ENCODE peak calls at places on chromosomes 16 and 17, in four cellular contexts. F is HFFc6, U is heart right ventricle, A is astrocyte of the spinal cord. I is an unnamed sample.

GRCh38 chr16:75264999-75265910 is 13.8 kb upstream of the BCAR1 start:
- DNase-seq in A (no peak), U (peak), F (no peak), I (no peak)

GRCh38 chr17:46044286-46044928 is 45.4 kb downstream of the STH start:
- DNase-seq in F (peak), A (peak), U (peak), I (peak)

GRCh38 chr17:77566566-77566965 is 391.9 kb upstream of the TNRC6C start:
- DNase-seq in F (no peak), U (no peak), A (no peak), I (no peak)

GRCh38 chr17:21452377-21453143 is 76.4 kb downstream of the KCNJ12 start:
- DNase-seq in A (peak), U (peak), F (peak), I (no peak)

GRCh38 chr16:53836142-53836541 is 132.2 kb downstream of the FTO start:
- DNase-seq in U (no peak), F (no peak), A (no peak), I (no peak)

GRCh38 chr16:55703003-55704001 is 47.5 kb downstream of the SLC6A2 start:
- DNase-seq in U (peak), A (peak), F (peak), I (no peak)

GRCh38 chr17:7015587-7016020 is 3.2 kb downstream of the RNASEK start:
- DNase-seq in A (no peak), U (no peak), F (no peak), I (no peak)

GRCh38 chr16:77785365-77785764 is 3.0 kb upstream of the VAT1L start:
- DNase-seq in U (no peak), F (no peak), A (no peak), I (no peak)

GRCh38 chr16:54633943-54634362 is 296.7 kb upstream of the IRX5 start:
- DNase-seq in F (no peak), U (peak), A (peak), I (no peak)

GRCh38 chr17:37081287-37081686 is 132.5 kb downstream of the AATF start:
- DNase-seq in F (no peak), U (no peak), A (no peak), I (no peak)

DNA sequence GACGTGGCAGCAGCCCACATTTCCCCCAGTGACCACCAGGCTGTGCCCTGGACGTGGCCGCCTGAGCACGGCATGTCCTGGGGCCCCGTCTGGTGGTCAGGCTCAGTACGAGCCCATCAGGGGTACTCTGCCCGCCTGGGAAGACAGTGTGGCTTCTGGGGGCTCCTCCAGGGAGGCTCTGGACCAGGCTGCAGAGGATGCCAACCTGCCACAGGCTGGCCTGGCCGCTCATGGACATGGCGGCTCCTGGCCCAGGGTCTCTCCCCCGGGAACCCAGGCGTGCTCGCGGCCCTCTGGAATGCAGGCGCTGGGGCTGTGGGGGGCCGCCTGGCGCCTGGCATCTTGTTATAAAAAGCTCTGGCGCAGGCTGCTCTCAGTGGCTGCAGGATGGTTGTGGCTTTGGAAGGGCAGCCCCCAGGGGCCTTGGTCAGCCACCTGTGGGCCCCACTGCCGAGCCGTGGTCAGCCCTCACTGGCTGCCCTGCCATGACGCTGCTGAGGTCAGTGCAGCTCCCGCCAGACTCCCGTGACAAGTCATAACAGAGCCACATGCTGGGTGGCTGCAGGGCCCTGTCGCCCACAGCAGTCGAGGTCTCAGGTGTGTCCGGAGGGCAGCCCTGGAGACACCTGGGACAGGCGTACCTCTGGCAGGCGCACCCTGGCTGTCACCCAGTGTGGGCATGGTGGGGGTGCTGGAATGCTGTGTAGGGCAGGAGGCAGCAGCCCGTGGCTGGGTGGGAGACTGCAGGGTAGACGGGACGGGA is 15.0 kb downstream of the CENPX start:
- DNase-seq in A (peak), U (no peak), F (no peak), I (no peak)
- TF ChIP-seq CTCF in A (peak), U (no peak), F (peak), I (no peak)

DNA sequence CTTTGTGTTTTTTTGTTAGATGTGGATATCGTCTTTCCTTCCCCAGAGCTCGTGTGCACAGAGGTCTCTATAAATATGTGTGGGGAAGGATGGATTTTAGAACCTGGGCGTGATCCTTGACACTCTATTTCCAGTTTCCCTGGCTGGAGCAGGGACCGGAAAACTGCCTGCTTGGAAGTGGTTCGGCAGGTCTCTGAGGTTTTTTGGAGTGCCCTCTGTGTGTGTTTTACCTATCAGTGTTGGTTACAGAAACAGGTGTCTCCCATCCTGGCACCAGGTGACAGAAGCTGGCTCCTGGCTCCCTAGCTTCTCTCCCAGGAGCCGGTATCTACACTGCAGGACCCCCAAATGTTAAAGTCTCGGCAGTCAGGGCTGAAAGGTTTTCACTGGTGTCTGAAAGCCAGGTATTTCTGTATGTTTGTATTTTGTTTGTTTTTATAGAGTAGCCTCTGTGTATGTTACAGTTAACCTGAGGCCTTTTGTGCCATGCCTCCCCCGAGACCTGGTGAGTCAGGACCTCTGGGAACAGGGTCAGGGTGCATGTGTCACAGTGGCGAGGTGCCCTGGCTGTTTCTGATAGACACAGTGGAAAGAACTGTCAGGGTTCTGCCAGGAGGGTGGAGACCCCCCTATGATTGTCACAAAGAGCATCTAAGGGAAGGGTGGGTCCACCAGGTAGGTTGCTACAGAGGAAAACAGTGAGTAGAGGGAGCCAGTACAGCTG is 31.3 kb downstream of the ZC3H18 start:
- DNase-seq in U (no peak), A (no peak), F (no peak), I (no peak)
- TF ChIP-seq CTCF in U (no peak), A (no peak), F (no peak), I (no peak)

DNA sequence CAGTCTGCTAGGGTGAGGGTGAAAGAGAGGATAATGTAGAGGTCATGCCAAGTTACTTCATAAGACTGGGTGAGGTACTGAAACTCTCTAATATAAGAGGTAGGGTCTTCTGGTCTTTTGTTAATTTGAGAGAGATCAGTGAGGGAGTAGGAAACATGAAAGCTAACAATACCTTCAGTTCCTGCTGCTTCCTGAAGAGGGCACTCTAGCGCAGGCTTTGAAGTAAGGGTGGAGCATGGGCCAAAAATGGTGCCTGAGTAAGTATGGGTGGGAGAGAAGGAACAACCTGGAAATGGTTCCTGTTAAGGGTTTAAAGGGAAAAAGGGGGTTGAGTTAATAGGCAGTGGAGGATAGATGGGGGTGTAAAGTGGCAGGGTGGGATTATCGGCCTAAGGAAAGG is 2449.5 kb downstream of the TP53TG3F start:
- DNase-seq in U (no peak), A (no peak), F (no peak), I (no peak)
- TF ChIP-seq CTCF in U (no peak), A (no peak), F (peak), I (no peak)

GRCh38 chr16:82753821-82754220 is 127.1 kb downstream of the CDH13 start:
- DNase-seq in F (peak), A (peak), U (no peak), I (no peak)

GRCh38 chr16:82756283-82756599 is 129.5 kb downstream of the CDH13 start:
- DNase-seq in U (no peak), F (peak), A (peak), I (no peak)

GRCh38 chr16:82754716-82755513 is 128.1 kb downstream of the CDH13 start:
- DNase-seq in F (no peak), U (no peak), A (no peak), I (no peak)

GRCh38 chr16:82758406-82758805 is 131.6 kb downstream of the CDH13 start:
- DNase-seq in A (no peak), F (no peak), U (no peak), I (no peak)

DNA sequence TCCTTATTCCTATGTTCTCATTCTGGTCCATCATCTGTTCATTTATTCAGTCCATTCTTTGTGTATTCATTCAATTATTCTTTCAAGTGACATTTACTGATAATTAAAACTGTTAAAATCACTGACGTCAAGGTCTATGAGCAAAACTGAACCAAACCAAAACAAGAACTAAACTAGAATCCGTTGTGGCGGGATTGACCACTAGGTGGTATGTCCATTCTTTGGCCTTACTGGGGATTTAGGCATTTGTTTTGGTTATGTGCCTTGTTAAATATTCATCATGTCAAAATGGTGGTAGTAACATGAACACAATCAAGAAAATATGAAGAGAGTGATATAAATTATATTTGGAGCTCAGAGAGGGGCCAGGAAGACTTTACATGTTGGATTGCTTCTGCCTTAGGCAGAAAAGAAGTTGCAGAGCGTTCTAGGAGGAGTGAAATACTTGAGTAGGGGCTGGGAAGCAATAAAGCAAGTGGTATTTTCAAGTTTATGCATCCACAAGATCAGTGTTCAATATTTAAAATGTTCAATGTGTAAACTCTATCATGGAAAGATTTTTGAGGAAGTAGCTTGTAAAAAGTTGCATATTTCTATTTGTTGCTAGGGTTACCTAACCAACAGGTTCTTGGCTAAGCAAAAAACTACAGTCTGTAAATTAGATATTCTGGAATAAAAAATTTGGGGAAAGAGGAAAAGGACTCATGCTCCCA is 129.0 kb downstream of the CDH13 start:
- DNase-seq in F (no peak), A (peak), U (no peak), I (no peak)
- TF ChIP-seq CTCF in F (peak), A (peak), U (no peak), I (no peak)

I was measured in omental fat pad.